ENCODE peak calls at places on chromosomes 12 and 14, in six cellular contexts. D, C, W, J, I and G are unnamed samples. For H3K27me3, the result is how much of the 10 kb centered on the place peaks cover.

GRCh38 chr12:96522283-96522682 is 32.9 kb downstream of the CFAP54 start:
- DNase-seq in D (peak), C (peak), W (peak), J (no peak), I (no peak), G (no peak)

GRCh38 chr12:114945351-114945750 is 261.4 kb upstream of the TBX3 start:
- DNase-seq in D (no peak), C (no peak), W (no peak), J (no peak), I (no peak), G (no peak)

GRCh38 chr12:28130625-28131598 is 59.3 kb upstream of the CCDC91 start:
- DNase-seq in D (no peak), C (no peak), W (no peak), J (peak), I (peak), G (no peak)

GRCh38 chr12:20220339-20220738 is 148.0 kb upstream of the PDE3A start:
- DNase-seq in D (peak), C (no peak), W (peak), J (no peak), I (no peak), G (no peak)

GRCh38 chr12:57850924-57851323 is 4.4 kb upstream of the CTDSP2 start:
- DNase-seq in D (peak), C (no peak), W (peak), J (peak), I (no peak), G (no peak)

GRCh38 chr14:61444215-61444768 is 122.9 kb downstream of the PRKCH start:
- DNase-seq in D (no peak), C (no peak), W (no peak), J (no peak), I (no peak), G (peak)

GRCh38 chr14:56570295-56570694 is 9.3 kb upstream of the TMEM260 start:
- DNase-seq in D (no peak), C (no peak), W (peak), J (no peak), I (no peak), G (no peak)

GRCh38 chr12:43098078-43098477 is 453.9 kb downstream of the ADAMTS20 start:
- DNase-seq in D (no peak), C (no peak), W (no peak), J (no peak), I (no peak), G (no peak)

GRCh38 chr12:52126050-52126604 is 46.6 kb downstream of the SMIM41 start:
- DNase-seq in D (peak), C (no peak), W (no peak), J (no peak), I (no peak), G (peak)

GRCh38 chr14:93041830-93042229 is 73.9 kb downstream of the ITPK1 start:
- DNase-seq in D (no peak), C (no peak), W (no peak), J (no peak), I (no peak), G (no peak)

GRCh38 chr14:96160913-96161310 is 43.7 kb upstream of the BDKRB2 start:
- DNase-seq in D (no peak), C (no peak), W (no peak), J (no peak), I (no peak), G (no peak)

GRCh38 chr12:4278582-4278939 is 5.0 kb downstream of the CCND2 start:
- DNase-seq in D (no peak), C (no peak), W (no peak), J (peak), I (no peak), G (no peak)

GRCh38 chr12:4279120-4279690 is 5.6 kb downstream of the CCND2 start:
- DNase-seq in D (no peak), C (no peak), W (no peak), J (no peak), I (no peak), G (no peak)

GRCh38 chr12:4281173-4281654 is 7.7 kb downstream of the CCND2 start:
- DNase-seq in D (peak), C (no peak), W (no peak), J (no peak), I (no peak), G (no peak)

GRCh38 chr12:4282103-4282891 is 8.7 kb downstream of the CCND2 start:
- DNase-seq in D (peak), C (no peak), W (no peak), J (no peak), I (no peak), G (no peak)

GRCh38 chr12:4280351-4281163 is 7.0 kb downstream of the CCND2 start:
- DNase-seq in D (peak), C (no peak), W (no peak), J (peak), I (peak), G (no peak)
- H3K4me3 ChIP-seq in D (no peak), C (no peak), W (no peak), J (no peak), I (no peak), G (no peak)

GRCh38 chr14:69931960-69932359 is 52.7 kb downstream of the SMOC1 start:
- DNase-seq in D (peak), C (no peak), W (no peak), J (no peak), I (no peak), G (no peak)
- H3K27me3 ChIP-seq in D (under half), C (under half), W (under half), J (under half), I (under half), G (under half)

GRCh38 chr14:99548871-99549270 is 55.1 kb downstream of the CCDC85C start:
- DNase-seq in D (no peak), C (no peak), W (no peak), J (no peak), I (no peak), G (no peak)
- H3K4me3 ChIP-seq in D (no peak), C (no peak), W (no peak), J (no peak), I (no peak), G (no peak)

GRCh38 chr12:130649646-130650045 is 66.5 kb downstream of the RIMBP2 start:
- DNase-seq in D (no peak), C (no peak), W (no peak), J (no peak), I (no peak), G (no peak)

GRCh38 chr12:130650131-130650530 is 66.0 kb downstream of the RIMBP2 start:
- DNase-seq in D (peak), C (no peak), W (no peak), J (no peak), I (no peak), G (no peak)

GRCh38 chr12:130649101-130649571 is 67.0 kb downstream of the RIMBP2 start:
- DNase-seq in D (peak), C (no peak), W (no peak), J (no peak), I (no peak), G (no peak)

GRCh38 chr12:130646690-130647089 is 69.4 kb downstream of the RIMBP2 start:
- DNase-seq in D (peak), C (no peak), W (no peak), J (no peak), I (no peak), G (no peak)

GRCh38 chr12:130647814-130648213 is 68.3 kb downstream of the RIMBP2 start:
- DNase-seq in D (peak), C (no peak), W (no peak), J (no peak), I (no peak), G (no peak)
- H3K27me3 ChIP-seq in D (under half), C (under half), W (under half), J (under half), I (under half), G (under half)

DNA sequence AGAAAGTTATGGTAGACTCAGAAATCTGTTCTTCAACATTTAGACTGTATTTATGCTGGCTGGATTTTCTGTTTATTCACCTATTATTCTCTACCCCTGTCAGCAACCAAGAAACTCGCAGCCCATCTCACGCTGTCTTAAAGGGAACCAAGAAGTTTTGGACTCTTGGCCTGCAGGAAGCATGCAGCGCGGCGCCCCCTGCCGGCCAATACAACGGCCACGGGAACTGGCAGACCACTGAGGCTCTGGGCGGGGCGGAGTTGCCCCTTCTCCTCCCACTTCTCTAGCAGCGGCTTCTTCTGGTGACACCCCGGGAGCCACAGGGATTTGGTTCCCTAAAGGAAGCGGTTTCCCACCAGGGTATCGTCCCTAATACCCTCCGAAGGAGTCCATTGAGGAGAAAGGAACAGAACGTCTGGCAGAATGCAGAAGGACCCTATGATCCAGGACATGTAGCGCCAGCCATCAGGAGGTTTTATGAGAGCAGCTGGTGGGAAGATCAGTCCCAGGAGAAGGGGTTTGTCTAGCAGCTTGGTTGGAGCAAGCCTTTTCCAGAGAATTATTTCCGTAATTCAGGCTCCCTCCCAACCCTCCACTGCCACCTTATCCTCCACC is 21.0 kb upstream of the RNASE2 start:
- DNase-seq in D (peak), C (peak), W (peak), J (peak), I (no peak), G (peak)
- H3K4me3 ChIP-seq in D (no peak), C (no peak), W (peak), J (no peak), I (no peak), G (no peak)

GRCh38 chr12:54138219-54138618 is 50.6 kb downstream of the SMUG1 start:
- DNase-seq in D (no peak), C (no peak), W (no peak), J (no peak), I (no peak), G (no peak)
- H3K27me3 ChIP-seq in D (half or more), C (under half), W (half or more), J (under half), I (under half), G (under half)

GRCh38 chr12:49703647-49704137 is 3.5 kb downstream of the FMNL3 start:
- DNase-seq in D (no peak), C (no peak), W (no peak), J (no peak), I (no peak), G (peak)
- H3K4me3 ChIP-seq in D (no peak), C (no peak), W (no peak), J (no peak), I (no peak), G (no peak)

GRCh38 chr12:60225216-60226000 is 629.6 kb downstream of the SLC16A7 start:
- DNase-seq in D (no peak), C (no peak), W (no peak), J (no peak), I (no peak), G (no peak)
- H3K27me3 ChIP-seq in D (under half), C (under half), W (under half), J (under half), I (under half), G (under half)

DNA sequence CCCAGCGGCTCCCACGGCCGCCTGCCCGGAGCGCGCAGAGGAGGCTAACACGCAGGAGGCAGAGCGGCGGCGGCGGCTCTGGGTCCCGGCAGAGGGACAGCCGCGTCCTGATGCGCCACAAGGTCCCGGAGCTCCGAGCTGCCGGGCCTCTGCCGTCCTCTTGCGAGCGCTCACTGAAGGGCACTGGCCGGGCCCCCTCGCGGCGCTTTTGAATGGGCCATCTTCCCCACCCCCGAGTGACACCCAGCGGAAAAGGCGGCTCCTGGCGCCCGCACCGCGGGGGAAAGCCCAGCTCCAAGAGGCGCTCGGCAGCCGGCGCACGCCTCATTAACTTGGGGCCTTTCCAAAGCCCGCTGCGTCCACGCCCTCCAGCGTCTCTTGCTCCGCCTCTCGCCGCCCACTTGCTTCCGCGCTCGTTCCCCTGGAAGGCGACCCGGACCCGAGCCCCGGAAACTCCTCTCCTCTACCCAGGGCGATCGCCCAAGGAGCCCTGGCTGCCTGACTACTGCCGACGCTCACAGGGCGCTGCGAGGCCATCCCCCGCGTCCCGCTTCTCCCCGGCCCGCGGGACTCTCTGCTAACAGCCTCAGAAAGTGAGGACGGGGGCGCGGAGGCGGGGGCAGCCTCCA is at the start of gene PHLDA1:
- DNase-seq in D (peak), C (peak), W (peak), J (peak), I (peak), G (peak)
- H3K4me3 ChIP-seq in D (peak), C (peak), W (peak), J (peak), I (peak), G (peak)

GRCh38 chr12:30110505-30110904 is 326.8 kb upstream of the TMTC1 start:
- DNase-seq in D (no peak), C (no peak), W (no peak), J (no peak), I (no peak), G (no peak)

GRCh38 chr12:30106204-30106603 is 322.5 kb upstream of the TMTC1 start:
- DNase-seq in D (no peak), C (no peak), W (no peak), J (no peak), I (no peak), G (no peak)

GRCh38 chr12:30108666-30109065 is 324.9 kb upstream of the TMTC1 start:
- DNase-seq in D (no peak), C (no peak), W (no peak), J (no peak), I (no peak), G (no peak)

GRCh38 chr12:30100736-30101135 is 317.0 kb upstream of the TMTC1 start:
- DNase-seq in D (no peak), C (no peak), W (no peak), J (no peak), I (no peak), G (no peak)

DNA sequence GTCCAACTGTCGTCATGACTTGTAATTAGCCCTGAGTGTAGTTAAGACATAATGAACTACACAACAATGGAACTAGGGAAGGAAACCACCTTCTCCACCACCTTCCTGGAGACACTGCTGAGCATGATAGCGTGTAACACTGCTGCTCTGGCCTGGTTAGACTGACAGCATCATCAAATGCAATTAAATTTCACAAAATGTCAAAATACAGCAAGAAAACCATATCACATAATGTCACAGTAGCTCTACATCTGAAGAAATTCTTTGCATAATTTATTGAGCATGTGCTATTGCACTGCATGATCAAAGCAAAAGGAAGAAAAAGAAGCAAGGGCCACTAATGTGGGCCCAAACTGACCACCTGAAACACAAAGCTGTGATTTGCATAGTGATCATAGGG is 321.8 kb upstream of the TMTC1 start:
- DNase-seq in D (no peak), C (no peak), W (no peak), J (no peak), I (no peak), G (no peak)
- H3K27me3 ChIP-seq in D (under half), C (under half), W (under half), J (under half), I (under half), G (under half)